ENCODE peak calls at places on chromosome 15, in five cellular contexts. H is substantia nigra; X is NCI-H82; B is activated CD4-positive, CD25-positive, alpha-beta regulatory T cell treated with anti-CD3 and anti-CD28 coated beads, Interleukin-2, amount 50 U/mL, for 72 hours; R is activated effector memory CD4-positive, alpha-beta T cell treated with Interleukin-2 at 50 U/mL for 16 hours. J is an unnamed sample.

GRCh38 chr15:82986442-82986780 is 401 bp downstream of the RAMAC start:
- DNase-seq in H (no peak), B (no peak), X (no peak), R (no peak), J (no peak)

GRCh38 chr15:80289558-80290277 is 37.7 kb upstream of the CTXND1 start:
- DNase-seq in B (no peak), X (no peak), R (no peak), H (no peak), J (no peak)

GRCh38 chr15:97316362-97316761 is 644.1 kb upstream of the ARRDC4 start:
- DNase-seq in B (no peak), X (no peak), R (no peak), H (no peak), J (no peak)

GRCh38 chr15:74780983-74781672 is 752 bp upstream of the CSK start:
- DNase-seq in X (peak; percentile 66), R (no peak), H (no peak), B (peak; percentile 54), J (no peak)

GRCh38 chr15:92425578-92426225 is 32.0 kb downstream of the ST8SIA2 start:
- DNase-seq in B (no peak), R (no peak), H (no peak), X (peak; percentile 59), J (no peak)

GRCh38 chr15:101664303-101664913 is 12.2 kb upstream of the TM2D3 start:
- DNase-seq in R (no peak), X (peak; percentile 45), B (no peak), H (peak; percentile 36), J (no peak)

GRCh38 chr15:45867281-45867680 is 232.5 kb downstream of the SQOR start:
- DNase-seq in B (no peak), R (no peak), H (no peak), X (no peak), J (no peak)

GRCh38 chr15:100934735-100935134 is 15.6 kb downstream of the LRRK1 start:
- DNase-seq in H (no peak), R (no peak), X (no peak), B (no peak), J (no peak)

GRCh38 chr15:42131006-42131405 is 25.4 kb downstream of the PLA2G4F start:
- DNase-seq in H (no peak), B (no peak), X (no peak), R (no peak), J (no peak)

GRCh38 chr15:31262901-31263671 is 63.5 kb upstream of the KLF13 start:
- DNase-seq in R (no peak), H (no peak), X (no peak), B (no peak), J (peak; percentile 33)

GRCh38 chr15:97425596-97425995 is 534.9 kb upstream of the ARRDC4 start:
- DNase-seq in H (no peak), R (no peak), X (no peak), B (no peak), J (no peak)

GRCh38 chr15:63331456-63331855 is 50.2 kb downstream of the CA12 start:
- DNase-seq in H (no peak), B (no peak), X (no peak), R (no peak), J (no peak)

GRCh38 chr15:64209680-64210334 is 47.0 kb upstream of the PPIB start:
- DNase-seq in H (no peak), R (no peak), X (peak; percentile 43), B (no peak), J (no peak)

GRCh38 chr15:72227720-72228119 is 3.3 kb downstream of the PKM start:
- DNase-seq in X (no peak), R (no peak), H (no peak), B (no peak), J (no peak)

GRCh38 chr15:98734472-98735284 is 86.3 kb downstream of the IGF1R start:
- DNase-seq in R (no peak), B (no peak), X (peak; percentile 17), H (no peak), J (no peak)

GRCh38 chr15:88036154-88036839 is 220.2 kb downstream of the NTRK3 start:
- DNase-seq in X (no peak), R (no peak), B (no peak), H (no peak), J (no peak)

GRCh38 chr15:77034620-77035467 is 36.1 kb downstream of the TSPAN3 start:
- DNase-seq in H (peak; percentile 27), R (no peak), X (peak; percentile 44), B (peak; percentile 58), J (peak; percentile 58)

GRCh38 chr15:50055333-50056278 is 63.4 kb downstream of the ATP8B4 start:
- DNase-seq in X (no peak), H (no peak), B (no peak), R (no peak), J (no peak)

GRCh38 chr15:98405013-98405412 is 243.3 kb upstream of the IGF1R start:
- DNase-seq in X (no peak), H (no peak), R (no peak), B (no peak), J (no peak)

GRCh38 chr15:35499723-35500122 is 46.2 kb downstream of the DPH6 start:
- DNase-seq in B (no peak), H (no peak), R (no peak), X (no peak), J (no peak)

GRCh38 chr15:31193291-31193690 is 91.8 kb upstream of the TRPM1 start:
- DNase-seq in R (no peak), H (no peak), B (no peak), X (no peak), J (no peak)

GRCh38 chr15:95162967-95163531 is 931.7 kb downstream of the MCTP2 start:
- DNase-seq in B (no peak), H (no peak), X (no peak), R (no peak), J (no peak)

GRCh38 chr15:57792729-57793449 is 86.4 kb downstream of the POLR2M start:
- DNase-seq in R (no peak), X (peak; percentile 47), H (no peak), B (no peak), J (no peak)

GRCh38 chr15:96330064-96330449 is 443 bp upstream of the NR2F2 start:
- DNase-seq in H (peak; percentile 61), X (peak; percentile 85), B (no peak), R (no peak), J (no peak)

GRCh38 chr15:69559440-69560215 is 107.0 kb downstream of the RPLP1 start:
- DNase-seq in B (no peak), H (no peak), X (no peak), R (no peak), J (no peak)

GRCh38 chr15:74060251-74060650 is 22.1 kb downstream of the GOLGA6A start:
- DNase-seq in R (no peak), H (no peak), X (no peak), B (no peak), J (no peak)

GRCh38 chr15:99764521-99764920 is 31.3 kb upstream of the LYSMD4 start:
- DNase-seq in H (no peak), R (no peak), X (no peak), B (no peak), J (no peak)

GRCh38 chr15:36643551-36643950 is 64.1 kb downstream of the CDIN1 start:
- DNase-seq in H (no peak), B (no peak), X (no peak), R (no peak), J (no peak)

GRCh38 chr15:50652671-50653070 is 33.9 kb downstream of the TRPM7 start:
- DNase-seq in H (no peak), X (no peak), B (no peak), R (no peak), J (no peak)

GRCh38 chr15:31263751-31264533 is 62.7 kb upstream of the KLF13 start:
- DNase-seq in B (peak; percentile 77), H (peak; percentile 46), X (no peak), R (peak; percentile 70), J (peak; percentile 47)

GRCh38 chr15:81091889-81092558 is 42.0 kb upstream of the CFAP161 start:
- DNase-seq in X (peak; percentile 12), R (no peak), H (no peak), B (no peak), J (no peak)

GRCh38 chr15:28133281-28133680 is 34.2 kb upstream of the OCA2 start:
- DNase-seq in H (no peak), B (no peak), R (no peak), X (no peak), J (no peak)

GRCh38 chr15:42011074-42011473 is 9.8 kb downstream of the PLA2G4E start:
- DNase-seq in B (no peak), X (no peak), R (no peak), H (no peak), J (no peak)

GRCh38 chr15:68729789-68730201 is 90.9 kb downstream of the ANP32A start:
- DNase-seq in R (no peak), X (no peak), B (no peak), H (no peak), J (peak; percentile 37)

GRCh38 chr15:48332642-48333034 is 1.4 kb downstream of the DUT start:
- DNase-seq in H (no peak), B (no peak), R (no peak), X (peak; percentile 35), J (no peak)

GRCh38 chr15:77603616-77604406 is 28.9 kb downstream of the LINGO1 start:
- DNase-seq in B (no peak), H (no peak), X (peak; percentile 68), R (no peak), J (no peak)

GRCh38 chr15:28021281-28022039 is 77.7 kb downstream of the OCA2 start:
- DNase-seq in X (peak; percentile 91), H (peak; percentile 58), B (no peak), R (no peak), J (peak; percentile 80)

GRCh38 chr15:78879517-78880241 is 7.0 kb downstream of the MORF4L1 start:
- DNase-seq in X (peak; percentile 65), B (no peak), R (no peak), H (no peak), J (no peak)

GRCh38 chr15:99504071-99504822 is 61.5 kb upstream of the MEF2A start:
- DNase-seq in H (no peak), R (no peak), X (no peak), B (no peak), J (no peak)

GRCh38 chr15:100818927-100819326 is 60.7 kb upstream of the ALDH1A3 start:
- DNase-seq in X (no peak), B (no peak), H (no peak), R (no peak), J (no peak)

J was measured in dorsolateral prefrontal cortex.